ENCODE peak calls at places on chromosomes 5 and 9, in five cellular contexts. One of them, this sample, is unnamed.

GRCh38 chr5:3594514-3595101 is 1.0 kb upstream of the IRX1 start:
- DNase-seq in adrenal gland: no peak
- DNase-seq in ascending aorta: no peak
- DNase-seq in AG09309: no peak
- DNase-seq in brain microvascular endothelial cell: no peak
- DNase-seq in this sample: peak; percentile 63

GRCh38 chr5:76958976-76959767 is 6.3 kb downstream of the CRHBP start:
- DNase-seq in adrenal gland: no peak
- DNase-seq in ascending aorta: no peak
- DNase-seq in AG09309: no peak
- DNase-seq in brain microvascular endothelial cell: peak; percentile 63
- DNase-seq in this sample: no peak

GRCh38 chr5:155485344-155485743 is 471.8 kb downstream of the KIF4B start:
- DNase-seq in adrenal gland: no peak
- DNase-seq in ascending aorta: no peak
- DNase-seq in AG09309: no peak
- DNase-seq in brain microvascular endothelial cell: no peak
- DNase-seq in this sample: no peak

GRCh38 chr9:9746826-9747225 is 866.0 kb downstream of the PTPRD start:
- DNase-seq in adrenal gland: no peak
- DNase-seq in ascending aorta: no peak
- DNase-seq in AG09309: no peak
- DNase-seq in brain microvascular endothelial cell: no peak
- DNase-seq in this sample: no peak

GRCh38 chr9:113482341-113482740 is 18.8 kb downstream of the RGS3 start:
- DNase-seq in adrenal gland: peak; percentile 15
- DNase-seq in ascending aorta: no peak
- DNase-seq in AG09309: no peak
- DNase-seq in brain microvascular endothelial cell: no peak
- DNase-seq in this sample: no peak

GRCh38 chr9:111559000-111559610 is 34.1 kb downstream of the ZNF483 start:
- DNase-seq in adrenal gland: no peak
- DNase-seq in ascending aorta: no peak
- DNase-seq in AG09309: no peak
- DNase-seq in brain microvascular endothelial cell: peak; percentile 53
- DNase-seq in this sample: peak; percentile 67

GRCh38 chr5:169702726-169703481 is 65.8 kb downstream of the DOCK2 start:
- DNase-seq in adrenal gland: no peak
- DNase-seq in ascending aorta: no peak
- DNase-seq in AG09309: no peak
- DNase-seq in brain microvascular endothelial cell: no peak
- DNase-seq in this sample: no peak

GRCh38 chr5:168359820-168360460 is 68.5 kb downstream of the WWC1 start:
- DNase-seq in adrenal gland: no peak
- DNase-seq in ascending aorta: no peak
- DNase-seq in AG09309: no peak
- DNase-seq in brain microvascular endothelial cell: no peak
- DNase-seq in this sample: no peak

GRCh38 chr5:175778951-175779475 is 92.4 kb upstream of the CPLX2 start:
- DNase-seq in adrenal gland: peak; percentile 90
- DNase-seq in ascending aorta: no peak
- DNase-seq in AG09309: no peak
- DNase-seq in brain microvascular endothelial cell: peak; percentile 7
- DNase-seq in this sample: peak; percentile 94

GRCh38 chr5:139752506-139753350 is 42.9 kb upstream of the PSD2 start:
- DNase-seq in adrenal gland: no peak
- DNase-seq in ascending aorta: no peak
- DNase-seq in AG09309: no peak
- DNase-seq in brain microvascular endothelial cell: peak; percentile 43
- DNase-seq in this sample: peak; percentile 49

GRCh38 chr9:108565651-108566378 is 290.0 kb downstream of the ACTL7B start:
- DNase-seq in adrenal gland: peak; percentile 77
- DNase-seq in ascending aorta: no peak
- DNase-seq in AG09309: peak; percentile 77
- DNase-seq in brain microvascular endothelial cell: peak; percentile 45
- DNase-seq in this sample: peak; percentile 40

GRCh38 chr5:167171056-167171455 is 1120.4 kb upstream of the WWC1 start:
- DNase-seq in adrenal gland: no peak
- DNase-seq in ascending aorta: no peak
- DNase-seq in AG09309: no peak
- DNase-seq in brain microvascular endothelial cell: no peak
- DNase-seq in this sample: no peak

DNA sequence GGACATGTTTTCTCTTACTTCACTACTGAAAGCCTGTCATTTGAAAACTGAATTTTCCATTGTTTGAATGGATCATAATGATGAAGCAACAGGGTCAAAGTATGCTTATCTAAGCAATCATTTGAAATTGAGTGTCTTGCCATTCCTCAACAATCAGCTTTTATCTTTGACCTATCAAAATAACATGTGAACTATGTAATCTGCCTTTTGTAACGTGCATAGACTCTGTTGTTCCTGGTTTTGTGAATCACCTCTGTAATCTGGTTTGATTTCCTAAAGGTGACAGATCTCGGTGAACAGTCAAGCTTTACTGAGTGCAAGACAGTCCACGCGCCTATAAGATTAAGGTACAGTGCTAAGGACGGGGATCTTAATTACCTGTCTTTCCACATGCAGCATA is 3.3 kb downstream of the MEF2C start:
- DNase-seq in adrenal gland: no peak
- DNase-seq in ascending aorta: no peak
- DNase-seq in AG09309: no peak
- DNase-seq in brain microvascular endothelial cell: peak; percentile 28
- DNase-seq in this sample: no peak
- H3K4me3 ChIP-seq in adrenal gland: no peak overlapping the region
- H3K4me3 ChIP-seq in ascending aorta: peak overlapping the region; percentile 75
- H3K4me3 ChIP-seq in AG09309: no peak overlapping the region
- H3K4me3 ChIP-seq in brain microvascular endothelial cell: peak overlapping the region; percentile 10
- H3K4me3 ChIP-seq in this sample: peak overlapping the region; percentile 73

GRCh38 chr9:98894766-98895165 is 48.9 kb upstream of the COL15A1 start:
- DNase-seq in adrenal gland: no peak
- DNase-seq in ascending aorta: no peak
- DNase-seq in AG09309: no peak
- DNase-seq in brain microvascular endothelial cell: no peak
- DNase-seq in this sample: no peak
- H3K4me3 ChIP-seq in adrenal gland: no peak overlapping the region
- H3K4me3 ChIP-seq in ascending aorta: no peak overlapping the region
- H3K4me3 ChIP-seq in AG09309: no peak overlapping the region
- H3K4me3 ChIP-seq in brain microvascular endothelial cell: no peak overlapping the region
- H3K4me3 ChIP-seq in this sample: no peak overlapping the region

DNA sequence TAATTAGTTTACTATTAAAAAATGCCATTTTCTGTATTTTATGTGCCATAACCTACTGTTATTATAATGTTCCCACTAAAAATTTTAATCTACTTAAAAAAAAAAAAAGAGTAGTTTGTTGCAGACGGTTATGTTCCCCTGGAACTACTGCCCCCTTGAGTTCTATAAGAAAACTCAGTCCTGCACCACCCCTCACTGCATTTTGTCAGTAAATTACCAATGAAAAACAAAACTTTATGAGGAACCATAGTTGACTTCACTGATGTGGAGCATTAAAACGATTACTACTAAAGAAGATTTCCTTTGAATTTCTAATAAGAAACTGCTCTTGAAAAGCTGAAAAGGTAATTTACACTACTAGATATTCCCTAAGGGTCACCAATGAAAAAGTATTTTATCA is 288.7 kb downstream of the FBXL17 start:
- DNase-seq in adrenal gland: no peak
- DNase-seq in ascending aorta: no peak
- DNase-seq in AG09309: no peak
- DNase-seq in brain microvascular endothelial cell: no peak
- DNase-seq in this sample: no peak
- H3K4me3 ChIP-seq in adrenal gland: no peak overlapping the region
- H3K4me3 ChIP-seq in ascending aorta: no peak overlapping the region
- H3K4me3 ChIP-seq in AG09309: no peak overlapping the region
- H3K4me3 ChIP-seq in brain microvascular endothelial cell: no peak overlapping the region
- H3K4me3 ChIP-seq in this sample: no peak overlapping the region

GRCh38 chr9:14031761-14032279 is 282.1 kb downstream of the NFIB start:
- DNase-seq in adrenal gland: no peak
- DNase-seq in ascending aorta: no peak
- DNase-seq in AG09309: no peak
- DNase-seq in brain microvascular endothelial cell: peak; percentile 19
- DNase-seq in this sample: no peak

GRCh38 chr9:14031015-14031414 is 282.9 kb downstream of the NFIB start:
- DNase-seq in adrenal gland: no peak
- DNase-seq in ascending aorta: no peak
- DNase-seq in AG09309: no peak
- DNase-seq in brain microvascular endothelial cell: peak; percentile 76
- DNase-seq in this sample: no peak

GRCh38 chr9:14029811-14030210 is 284.1 kb downstream of the NFIB start:
- DNase-seq in adrenal gland: no peak
- DNase-seq in ascending aorta: no peak
- DNase-seq in AG09309: no peak
- DNase-seq in brain microvascular endothelial cell: no peak
- DNase-seq in this sample: no peak

GRCh38 chr9:14033067-14033466 is 280.9 kb downstream of the NFIB start:
- DNase-seq in adrenal gland: no peak
- DNase-seq in ascending aorta: no peak
- DNase-seq in AG09309: no peak
- DNase-seq in brain microvascular endothelial cell: no peak
- DNase-seq in this sample: no peak

GRCh38 chr9:14030350-14030823 is 283.6 kb downstream of the NFIB start:
- DNase-seq in adrenal gland: peak; percentile 57
- DNase-seq in ascending aorta: no peak
- DNase-seq in AG09309: no peak
- DNase-seq in brain microvascular endothelial cell: peak; percentile 74
- DNase-seq in this sample: no peak
- H3K4me3 ChIP-seq in adrenal gland: no peak overlapping the region
- H3K4me3 ChIP-seq in ascending aorta: peak overlapping the region; percentile 39
- H3K4me3 ChIP-seq in AG09309: peak overlapping the region; percentile 10
- H3K4me3 ChIP-seq in brain microvascular endothelial cell: peak overlapping the region; percentile 50
- H3K4me3 ChIP-seq in this sample: no peak overlapping the region

DNA sequence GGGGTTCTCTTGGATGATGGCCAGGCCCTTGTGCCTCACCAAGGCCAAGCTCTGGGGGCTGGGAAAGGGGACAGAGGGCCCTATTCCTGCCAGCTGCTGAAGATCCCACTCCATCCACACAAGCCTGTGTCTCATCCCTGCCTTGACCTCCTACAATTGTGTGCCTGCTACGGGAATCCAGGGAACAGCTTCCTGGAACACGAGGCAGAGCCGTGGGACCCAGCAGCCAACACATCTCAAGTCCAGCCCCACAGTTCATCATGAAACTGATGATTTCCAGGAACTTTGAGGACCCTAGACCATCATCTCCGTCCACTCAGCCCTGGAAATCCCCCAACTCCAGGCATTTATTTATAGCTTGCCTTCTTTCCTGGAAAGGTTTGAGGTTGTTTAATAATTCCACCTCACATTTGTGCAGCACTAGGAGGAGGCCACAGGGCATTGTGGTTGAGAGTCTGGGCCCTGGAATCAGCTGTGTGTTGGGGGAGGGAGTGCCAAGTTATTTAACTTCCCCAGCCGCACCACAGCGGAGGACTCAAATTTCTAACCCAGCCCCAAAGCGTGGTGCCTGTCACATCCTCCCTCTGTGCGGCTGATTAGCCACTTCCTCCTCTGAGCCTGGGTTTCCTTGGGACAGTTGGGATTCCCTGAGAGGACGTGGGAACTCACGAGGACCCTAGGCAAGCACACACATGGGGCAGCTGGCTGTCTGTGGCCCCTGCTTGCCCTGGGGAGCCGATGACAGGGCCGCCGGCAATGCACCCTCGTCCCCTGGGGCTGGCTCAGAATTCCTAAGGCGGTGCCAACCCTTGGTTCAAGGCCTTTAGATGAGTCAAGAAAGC is 58.2 kb upstream of the GGTA1 start:
- DNase-seq in adrenal gland: peak; percentile 94
- DNase-seq in ascending aorta: peak; percentile 55
- DNase-seq in AG09309: peak; percentile 57
- DNase-seq in brain microvascular endothelial cell: peak; percentile 90
- DNase-seq in this sample: peak; percentile 81
- H3K4me3 ChIP-seq in adrenal gland: no peak overlapping the region
- H3K4me3 ChIP-seq in ascending aorta: no peak overlapping the region
- H3K4me3 ChIP-seq in AG09309: no peak overlapping the region
- H3K4me3 ChIP-seq in brain microvascular endothelial cell: no peak overlapping the region
- H3K4me3 ChIP-seq in this sample: no peak overlapping the region

GRCh38 chr9:34995288-34996060 is 5.9 kb downstream of the DNAJB5 start:
- DNase-seq in adrenal gland: peak; percentile 65
- DNase-seq in ascending aorta: no peak
- DNase-seq in AG09309: peak; percentile 67
- DNase-seq in brain microvascular endothelial cell: no peak
- DNase-seq in this sample: no peak
- H3K4me3 ChIP-seq in adrenal gland: no peak overlapping the region
- H3K4me3 ChIP-seq in ascending aorta: no peak overlapping the region
- H3K4me3 ChIP-seq in AG09309: no peak overlapping the region
- H3K4me3 ChIP-seq in brain microvascular endothelial cell: no peak overlapping the region
- H3K4me3 ChIP-seq in this sample: no peak overlapping the region

DNA sequence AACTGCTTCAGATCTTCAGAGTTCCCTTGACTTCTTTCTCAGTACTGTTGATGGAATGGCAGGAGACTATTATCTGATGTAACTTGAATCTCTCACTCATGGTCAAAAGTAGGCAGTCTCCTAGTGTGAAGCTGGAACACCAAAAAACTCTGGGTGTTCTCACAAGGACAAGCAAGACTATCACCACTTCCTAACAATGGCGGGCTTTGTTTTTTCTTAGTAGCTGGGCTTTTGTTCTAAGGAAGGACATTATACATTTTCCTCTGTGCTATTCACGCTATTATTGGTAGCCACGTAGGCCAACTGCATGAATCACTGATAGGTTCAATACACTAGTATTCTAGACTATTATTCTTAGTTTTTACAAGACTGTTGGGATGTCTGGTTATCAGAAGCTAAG is 67.7 kb upstream of the ATG10 start:
- DNase-seq in adrenal gland: no peak
- DNase-seq in ascending aorta: no peak
- DNase-seq in AG09309: no peak
- DNase-seq in brain microvascular endothelial cell: no peak
- DNase-seq in this sample: no peak
- H3K4me3 ChIP-seq in adrenal gland: no peak overlapping the region
- H3K4me3 ChIP-seq in ascending aorta: no peak overlapping the region
- H3K4me3 ChIP-seq in AG09309: no peak overlapping the region
- H3K4me3 ChIP-seq in brain microvascular endothelial cell: no peak overlapping the region
- H3K4me3 ChIP-seq in this sample: no peak overlapping the region

GRCh38 chr9:96075757-96076156 is 200.3 kb downstream of the ERCC6L2 start:
- DNase-seq in adrenal gland: no peak
- DNase-seq in ascending aorta: no peak
- DNase-seq in AG09309: no peak
- DNase-seq in brain microvascular endothelial cell: no peak
- DNase-seq in this sample: no peak
- H3K4me3 ChIP-seq in adrenal gland: no peak overlapping the region
- H3K4me3 ChIP-seq in ascending aorta: no peak overlapping the region
- H3K4me3 ChIP-seq in AG09309: no peak overlapping the region
- H3K4me3 ChIP-seq in brain microvascular endothelial cell: no peak overlapping the region
- H3K4me3 ChIP-seq in this sample: no peak overlapping the region